ENCODE peak calls at places on chromosomes 13 and 19, in seven cellular contexts. One of them, this sample, is unnamed.

GRCh38 chr13:46614582-46614981 is 61.6 kb downstream of the LRCH1 start:
- DNase-seq in omental fat pad: no peak
- DNase-seq in psoas muscle: no peak
- DNase-seq in AG09309: no peak
- DNase-seq in cardiac muscle cell: no peak
- DNase-seq in CD4-positive, alpha-beta T cell: no peak
- DNase-seq in body of pancreas: no peak
- DNase-seq in this sample: no peak

GRCh38 chr19:14470031-14470876 is 4.9 kb downstream of the PTGER1 start:
- DNase-seq in cardiac muscle cell: no peak
- DNase-seq in AG09309: no peak
- DNase-seq in body of pancreas: no peak
- DNase-seq in CD4-positive, alpha-beta T cell: no peak
- DNase-seq in omental fat pad: no peak
- DNase-seq in psoas muscle: no peak
- DNase-seq in this sample: no peak

GRCh38 chr19:11680689-11681302 is 58.0 kb downstream of the ZNF823 start:
- DNase-seq in psoas muscle: no peak
- DNase-seq in body of pancreas: no peak
- DNase-seq in AG09309: no peak
- DNase-seq in omental fat pad: no peak
- DNase-seq in cardiac muscle cell: no peak
- DNase-seq in CD4-positive, alpha-beta T cell: no peak
- DNase-seq in this sample: no peak

GRCh38 chr13:82010780-82011179 is 1669.9 kb upstream of the SPRY2 start:
- DNase-seq in omental fat pad: no peak
- DNase-seq in AG09309: no peak
- DNase-seq in CD4-positive, alpha-beta T cell: no peak
- DNase-seq in cardiac muscle cell: no peak
- DNase-seq in psoas muscle: no peak
- DNase-seq in body of pancreas: no peak
- DNase-seq in this sample: no peak

GRCh38 chr19:44598880-44599279 is 14.5 kb upstream of the IGSF23 start:
- DNase-seq in cardiac muscle cell: no peak
- DNase-seq in omental fat pad: no peak
- DNase-seq in CD4-positive, alpha-beta T cell: no peak
- DNase-seq in AG09309: no peak
- DNase-seq in body of pancreas: peak; percentile 84
- DNase-seq in psoas muscle: no peak
- DNase-seq in this sample: no peak

GRCh38 chr19:49853852-49854849 is 3.2 kb downstream of the PTOV1 start:
- DNase-seq in cardiac muscle cell: no peak
- DNase-seq in omental fat pad: no peak
- DNase-seq in body of pancreas: no peak
- DNase-seq in psoas muscle: no peak
- DNase-seq in CD4-positive, alpha-beta T cell: no peak
- DNase-seq in AG09309: no peak
- DNase-seq in this sample: no peak

GRCh38 chr19:29294343-29294811 is 81.4 kb upstream of the UQCRFS1 start:
- DNase-seq in body of pancreas: no peak
- DNase-seq in AG09309: no peak
- DNase-seq in psoas muscle: no peak
- DNase-seq in omental fat pad: no peak
- DNase-seq in cardiac muscle cell: no peak
- DNase-seq in CD4-positive, alpha-beta T cell: no peak
- DNase-seq in this sample: no peak

GRCh38 chr13:78601886-78602560 is 1.3 kb downstream of the POU4F1 start:
- DNase-seq in psoas muscle: no peak
- DNase-seq in AG09309: no peak
- DNase-seq in omental fat pad: no peak
- DNase-seq in CD4-positive, alpha-beta T cell: no peak
- DNase-seq in body of pancreas: no peak
- DNase-seq in cardiac muscle cell: no peak
- DNase-seq in this sample: no peak

GRCh38 chr19:10412257-10412977 is 7.9 kb upstream of the PDE4A start:
- DNase-seq in psoas muscle: no peak
- DNase-seq in body of pancreas: no peak
- DNase-seq in omental fat pad: no peak
- DNase-seq in cardiac muscle cell: no peak
- DNase-seq in CD4-positive, alpha-beta T cell: no peak
- DNase-seq in AG09309: no peak
- DNase-seq in this sample: no peak

GRCh38 chr19:41426952-41427646 is at the start of gene B3GNT8:
- DNase-seq in body of pancreas: peak; percentile 75
- DNase-seq in cardiac muscle cell: peak; percentile 94
- DNase-seq in AG09309: no peak
- DNase-seq in psoas muscle: peak; percentile 87
- DNase-seq in omental fat pad: no peak
- DNase-seq in CD4-positive, alpha-beta T cell: no peak
- DNase-seq in this sample: peak; percentile 25

GRCh38 chr13:45784755-45785675 is 66.5 kb downstream of the SIAH3 start:
- DNase-seq in omental fat pad: no peak
- DNase-seq in psoas muscle: no peak
- DNase-seq in AG09309: no peak
- DNase-seq in cardiac muscle cell: no peak
- DNase-seq in body of pancreas: no peak
- DNase-seq in CD4-positive, alpha-beta T cell: no peak
- DNase-seq in this sample: no peak

GRCh38 chr13:100315522-100315921 is 226.6 kb downstream of the PCCA start:
- DNase-seq in AG09309: no peak
- DNase-seq in body of pancreas: no peak
- DNase-seq in cardiac muscle cell: peak; percentile 14
- DNase-seq in psoas muscle: no peak
- DNase-seq in CD4-positive, alpha-beta T cell: no peak
- DNase-seq in omental fat pad: no peak
- DNase-seq in this sample: no peak

GRCh38 chr19:4362038-4362828 is 18.9 kb downstream of the MPND start:
- DNase-seq in CD4-positive, alpha-beta T cell: no peak
- DNase-seq in AG09309: no peak
- DNase-seq in cardiac muscle cell: no peak
- DNase-seq in psoas muscle: no peak
- DNase-seq in omental fat pad: no peak
- DNase-seq in body of pancreas: no peak
- DNase-seq in this sample: no peak

GRCh38 chr19:16585808-16586476 is 13.7 kb upstream of the SLC35E1 start:
- DNase-seq in omental fat pad: no peak
- DNase-seq in AG09309: no peak
- DNase-seq in cardiac muscle cell: no peak
- DNase-seq in CD4-positive, alpha-beta T cell: no peak
- DNase-seq in body of pancreas: peak; percentile 44
- DNase-seq in psoas muscle: no peak
- DNase-seq in this sample: no peak

GRCh38 chr19:18013210-18013609 is 5.2 kb downstream of the ARRDC2 start:
- DNase-seq in psoas muscle: no peak
- DNase-seq in body of pancreas: no peak
- DNase-seq in omental fat pad: no peak
- DNase-seq in cardiac muscle cell: no peak
- DNase-seq in AG09309: no peak
- DNase-seq in CD4-positive, alpha-beta T cell: no peak
- DNase-seq in this sample: no peak

GRCh38 chr13:98405107-98405571 is 171.8 kb downstream of the STK24 start:
- DNase-seq in cardiac muscle cell: peak; percentile 52
- DNase-seq in CD4-positive, alpha-beta T cell: no peak
- DNase-seq in body of pancreas: peak; percentile 37
- DNase-seq in omental fat pad: no peak
- DNase-seq in psoas muscle: no peak
- DNase-seq in AG09309: no peak
- DNase-seq in this sample: no peak
- TF ChIP-seq CTCF in cardiac muscle cell: no peak
- TF ChIP-seq CTCF in CD4-positive, alpha-beta T cell: no peak
- TF ChIP-seq CTCF in body of pancreas: peak; percentile 24
- TF ChIP-seq CTCF in omental fat pad: no peak
- TF ChIP-seq CTCF in psoas muscle: no peak
- TF ChIP-seq CTCF in AG09309: no peak
- TF ChIP-seq CTCF in this sample: no peak

GRCh38 chr19:31354316-31354715 is 5.1 kb upstream of the TSHZ3 start:
- DNase-seq in psoas muscle: no peak
- DNase-seq in CD4-positive, alpha-beta T cell: no peak
- DNase-seq in body of pancreas: no peak
- DNase-seq in omental fat pad: no peak
- DNase-seq in AG09309: no peak
- DNase-seq in cardiac muscle cell: no peak
- DNase-seq in this sample: no peak

GRCh38 chr19:31352782-31353651 is 3.8 kb upstream of the TSHZ3 start:
- DNase-seq in psoas muscle: no peak
- DNase-seq in cardiac muscle cell: no peak
- DNase-seq in CD4-positive, alpha-beta T cell: no peak
- DNase-seq in AG09309: no peak
- DNase-seq in body of pancreas: no peak
- DNase-seq in omental fat pad: no peak
- DNase-seq in this sample: no peak

GRCh38 chr19:31352296-31352781 is 3.1 kb upstream of the TSHZ3 start:
- DNase-seq in CD4-positive, alpha-beta T cell: no peak
- DNase-seq in psoas muscle: no peak
- DNase-seq in body of pancreas: no peak
- DNase-seq in cardiac muscle cell: no peak
- DNase-seq in AG09309: no peak
- DNase-seq in omental fat pad: no peak
- DNase-seq in this sample: no peak

GRCh38 chr19:31354919-31355318 is 5.7 kb upstream of the TSHZ3 start:
- DNase-seq in CD4-positive, alpha-beta T cell: no peak
- DNase-seq in cardiac muscle cell: no peak
- DNase-seq in psoas muscle: no peak
- DNase-seq in omental fat pad: no peak
- DNase-seq in body of pancreas: no peak
- DNase-seq in AG09309: no peak
- DNase-seq in this sample: no peak

DNA sequence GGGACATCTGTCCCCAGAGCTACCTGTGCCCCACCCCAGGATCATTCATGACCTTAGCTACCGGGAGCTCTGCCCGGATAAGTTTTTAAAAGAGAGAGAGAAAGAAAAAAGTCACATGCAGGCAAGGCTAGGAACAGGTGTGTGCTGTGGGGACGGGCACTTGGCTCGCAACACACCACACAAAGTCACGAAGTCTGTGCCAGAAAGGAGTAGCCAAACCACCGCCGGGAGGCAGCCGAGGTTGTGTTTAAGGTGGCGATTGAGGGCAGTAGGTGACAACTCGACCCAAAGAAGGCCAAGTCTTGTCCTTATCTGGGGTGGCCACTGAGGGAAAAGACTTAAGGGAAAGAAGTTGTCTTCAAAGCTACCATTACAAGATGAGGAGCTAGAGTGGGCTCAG is 4.6 kb upstream of the TSHZ3 start:
- DNase-seq in psoas muscle: no peak
- DNase-seq in cardiac muscle cell: no peak
- DNase-seq in AG09309: no peak
- DNase-seq in omental fat pad: no peak
- DNase-seq in CD4-positive, alpha-beta T cell: no peak
- DNase-seq in body of pancreas: peak; percentile 46
- DNase-seq in this sample: no peak
- TF ChIP-seq CTCF in psoas muscle: no peak
- TF ChIP-seq CTCF in cardiac muscle cell: no peak
- TF ChIP-seq CTCF in AG09309: no peak
- TF ChIP-seq CTCF in omental fat pad: no peak
- TF ChIP-seq CTCF in CD4-positive, alpha-beta T cell: no peak
- TF ChIP-seq CTCF in body of pancreas: no peak
- TF ChIP-seq CTCF in this sample: no peak

GRCh38 chr19:39410620-39411005 is 1.9 kb upstream of the PLEKHG2 start:
- DNase-seq in CD4-positive, alpha-beta T cell: no peak
- DNase-seq in cardiac muscle cell: no peak
- DNase-seq in psoas muscle: no peak
- DNase-seq in AG09309: no peak
- DNase-seq in omental fat pad: no peak
- DNase-seq in body of pancreas: no peak
- DNase-seq in this sample: no peak

GRCh38 chr19:39412100-39412866 is at the start of gene PLEKHG2:
- DNase-seq in AG09309: peak; percentile 99
- DNase-seq in cardiac muscle cell: peak; percentile 99
- DNase-seq in CD4-positive, alpha-beta T cell: peak; percentile 98
- DNase-seq in body of pancreas: peak; percentile 99
- DNase-seq in omental fat pad: peak; percentile 96
- DNase-seq in psoas muscle: peak; percentile 97
- DNase-seq in this sample: peak; percentile 100

GRCh38 chr19:39412867-39413268 is 399 bp downstream of the PLEKHG2 start:
- DNase-seq in AG09309: no peak
- DNase-seq in psoas muscle: no peak
- DNase-seq in omental fat pad: no peak
- DNase-seq in CD4-positive, alpha-beta T cell: no peak
- DNase-seq in cardiac muscle cell: no peak
- DNase-seq in body of pancreas: no peak
- DNase-seq in this sample: no peak

GRCh38 chr19:39411006-39411831 is 1.2 kb upstream of the PLEKHG2 start:
- DNase-seq in omental fat pad: no peak
- DNase-seq in AG09309: no peak
- DNase-seq in cardiac muscle cell: no peak
- DNase-seq in body of pancreas: peak; percentile 81
- DNase-seq in psoas muscle: peak; percentile 77
- DNase-seq in CD4-positive, alpha-beta T cell: no peak
- DNase-seq in this sample: peak; percentile 67

GRCh38 chr19:39411832-39412099 is 703 bp upstream of the PLEKHG2 start:
- DNase-seq in omental fat pad: peak; percentile 88
- DNase-seq in psoas muscle: peak; percentile 95
- DNase-seq in cardiac muscle cell: peak; percentile 93
- DNase-seq in body of pancreas: peak; percentile 96
- DNase-seq in CD4-positive, alpha-beta T cell: peak; percentile 92
- DNase-seq in AG09309: peak; percentile 76
- DNase-seq in this sample: peak; percentile 87
- TF ChIP-seq CTCF in omental fat pad: peak; percentile 92
- TF ChIP-seq CTCF in psoas muscle: peak; percentile 96
- TF ChIP-seq CTCF in cardiac muscle cell: peak; percentile 88
- TF ChIP-seq CTCF in body of pancreas: peak; percentile 97
- TF ChIP-seq CTCF in CD4-positive, alpha-beta T cell: peak; percentile 92
- TF ChIP-seq CTCF in AG09309: peak; percentile 84
- TF ChIP-seq CTCF in this sample: peak; percentile 83

GRCh38 chr19:7333198-7334118 is 15.3 kb upstream of the ARHGEF18 start:
- DNase-seq in CD4-positive, alpha-beta T cell: no peak
- DNase-seq in psoas muscle: no peak
- DNase-seq in omental fat pad: no peak
- DNase-seq in AG09309: no peak
- DNase-seq in body of pancreas: no peak
- DNase-seq in cardiac muscle cell: no peak
- DNase-seq in this sample: no peak

GRCh38 chr19:7327802-7328201 is 20.9 kb upstream of the ARHGEF18 start:
- DNase-seq in AG09309: no peak
- DNase-seq in cardiac muscle cell: no peak
- DNase-seq in body of pancreas: no peak
- DNase-seq in omental fat pad: no peak
- DNase-seq in psoas muscle: no peak
- DNase-seq in CD4-positive, alpha-beta T cell: no peak
- DNase-seq in this sample: no peak

GRCh38 chr19:7331446-7331845 is 17.3 kb upstream of the ARHGEF18 start:
- DNase-seq in AG09309: no peak
- DNase-seq in omental fat pad: no peak
- DNase-seq in cardiac muscle cell: no peak
- DNase-seq in psoas muscle: no peak
- DNase-seq in CD4-positive, alpha-beta T cell: no peak
- DNase-seq in body of pancreas: no peak
- DNase-seq in this sample: no peak

GRCh38 chr19:7326105-7326877 is 22.4 kb upstream of the ARHGEF18 start:
- DNase-seq in omental fat pad: no peak
- DNase-seq in CD4-positive, alpha-beta T cell: no peak
- DNase-seq in cardiac muscle cell: no peak
- DNase-seq in AG09309: no peak
- DNase-seq in psoas muscle: no peak
- DNase-seq in body of pancreas: no peak
- DNase-seq in this sample: no peak

DNA sequence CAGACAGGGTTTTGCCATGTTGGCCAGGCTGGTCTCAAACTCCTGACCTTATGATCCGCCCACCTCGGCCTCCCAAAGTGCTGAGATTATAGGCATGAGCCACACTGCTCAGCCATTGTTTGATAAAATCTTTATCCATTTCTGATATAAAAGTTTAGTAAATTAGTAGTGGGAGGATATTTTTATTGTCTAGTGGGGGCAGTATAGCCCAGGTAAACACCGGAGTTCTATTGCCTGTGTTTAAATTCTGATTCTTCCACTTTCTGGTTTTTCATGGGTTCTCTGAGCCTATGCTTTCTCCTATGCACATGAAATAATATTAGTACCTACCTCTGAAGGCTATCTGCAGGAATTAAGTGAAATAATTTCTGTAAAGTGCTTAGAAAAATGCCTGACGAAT is 20.1 kb upstream of the ARHGEF18 start:
- DNase-seq in AG09309: no peak
- DNase-seq in psoas muscle: no peak
- DNase-seq in CD4-positive, alpha-beta T cell: no peak
- DNase-seq in body of pancreas: no peak
- DNase-seq in omental fat pad: no peak
- DNase-seq in cardiac muscle cell: no peak
- DNase-seq in this sample: no peak
- TF ChIP-seq CTCF in AG09309: no peak
- TF ChIP-seq CTCF in psoas muscle: no peak
- TF ChIP-seq CTCF in CD4-positive, alpha-beta T cell: peak; percentile 54
- TF ChIP-seq CTCF in body of pancreas: no peak
- TF ChIP-seq CTCF in omental fat pad: no peak
- TF ChIP-seq CTCF in cardiac muscle cell: no peak
- TF ChIP-seq CTCF in this sample: no peak

This sample was measured in AG09319.